ENCODE peak calls at places on chromosome 3, in nine cellular contexts. I, H, Y, A, D, S, Q, J and U are unnamed samples.

GRCh38 chr3:4982773-4983738 is 3.8 kb downstream of the BHLHE40 start:
- DNase-seq in I (no peak), H (no peak), Y (no peak), A (peak; percentile 58), D (no peak), S (no peak), Q (no peak), J (no peak), U (no peak)

GRCh38 chr3:12462159-12462962 is 21.9 kb upstream of the TSEN2 start:
- DNase-seq in I (no peak), H (peak; percentile 24), Y (peak; percentile 57), A (no peak), D (no peak), S (no peak), Q (no peak), J (no peak), U (no peak)

GRCh38 chr3:195911946-195912270 is 3.6 kb upstream of the TNK2 start:
- DNase-seq in I (no peak), H (no peak), Y (no peak), A (no peak), D (peak; percentile 59), S (no peak), Q (no peak), J (no peak), U (no peak)

GRCh38 chr3:147797095-147797494 is 387.9 kb downstream of the ZIC1 start:
- DNase-seq in I (no peak), H (no peak), Y (no peak), A (no peak), D (no peak), S (no peak), Q (no peak), J (no peak), U (no peak)

GRCh38 chr3:174855002-174855401 is 4.1 kb upstream of the NAALADL2 start:
- DNase-seq in I (no peak), H (no peak), Y (no peak), A (no peak), D (no peak), S (no peak), Q (no peak), J (no peak), U (no peak)

GRCh38 chr3:27607370-27607769 is 114.8 kb downstream of the EOMES start:
- DNase-seq in I (no peak), H (no peak), Y (no peak), A (peak; percentile 54), D (peak; percentile 48), S (no peak), Q (no peak), J (no peak), U (no peak)

GRCh38 chr3:135099734-135100348 is 304.8 kb downstream of the EPHB1 start:
- DNase-seq in I (no peak), H (no peak), Y (no peak), A (no peak), D (no peak), S (no peak), Q (no peak), J (no peak), U (no peak)

GRCh38 chr3:132785292-132785691 is 63.1 kb upstream of the NPHP3 start:
- DNase-seq in I (no peak), H (no peak), Y (no peak), A (no peak), D (no peak), S (no peak), Q (no peak), J (no peak), U (no peak)

GRCh38 chr3:102174312-102174712 is 260.5 kb upstream of the ZPLD1 start:
- DNase-seq in I (no peak), H (no peak), Y (no peak), A (no peak), D (no peak), S (no peak), Q (no peak), J (peak; percentile 42), U (no peak)

GRCh38 chr3:141096981-141097380 is 45.8 kb downstream of the SPSB4 start:
- DNase-seq in I (no peak), H (no peak), Y (no peak), A (no peak), D (no peak), S (no peak), Q (no peak), J (no peak), U (no peak)

GRCh38 chr3:39126532-39127071 is 19.1 kb downstream of the TTC21A start:
- DNase-seq in I (no peak), H (peak; percentile 55), Y (peak; percentile 56), A (peak; percentile 19), D (peak; percentile 83), S (no peak), Q (no peak), J (no peak), U (no peak)

GRCh38 chr3:11391172-11391879 is 119.1 kb downstream of the ATG7 start:
- DNase-seq in I (no peak), H (no peak), Y (no peak), A (no peak), D (no peak), S (no peak), Q (no peak), J (no peak), U (no peak)

GRCh38 chr3:177770821-177771220 is 573.5 kb upstream of the TBL1XR1 start:
- DNase-seq in I (no peak), H (no peak), Y (no peak), A (no peak), D (no peak), S (no peak), Q (no peak), J (no peak), U (no peak)

GRCh38 chr3:152834354-152835310 is at the start of gene P2RY1:
- DNase-seq in I (no peak), H (peak; percentile 86), Y (no peak), A (peak; percentile 86), D (peak; percentile 97), S (peak; percentile 50), Q (no peak), J (no peak), U (peak; percentile 6)

GRCh38 chr3:48990636-48991421 is 788 bp downstream of the P4HTM start:
- DNase-seq in I (no peak), H (no peak), Y (no peak), A (peak; percentile 44), D (peak; percentile 66), S (no peak), Q (no peak), J (no peak), U (no peak)

GRCh38 chr3:112925560-112925959 is 49.3 kb downstream of the CD200R1 start:
- DNase-seq in I (no peak), H (no peak), Y (no peak), A (no peak), D (no peak), S (no peak), Q (no peak), J (no peak), U (no peak)

GRCh38 chr3:14124223-14124614 is 451 bp downstream of the CHCHD4 start:
- DNase-seq in I (no peak), H (peak; percentile 37), Y (peak; percentile 60), A (peak; percentile 80), D (peak; percentile 66), S (peak; percentile 62), Q (peak; percentile 56), J (no peak), U (no peak)

GRCh38 chr3:88418219-88418618 is 268.5 kb downstream of the C3orf38 start:
- DNase-seq in I (no peak), H (no peak), Y (no peak), A (no peak), D (no peak), S (no peak), Q (no peak), J (no peak), U (no peak)

GRCh38 chr3:173553635-173554280 is 156.2 kb downstream of the NLGN1 start:
- DNase-seq in I (no peak), H (peak; percentile 14), Y (peak; percentile 10), A (peak; percentile 73), D (peak; percentile 66), S (no peak), Q (no peak), J (peak; percentile 4), U (peak; percentile 29)

GRCh38 chr3:42128526-42128925 is 37.4 kb downstream of the TRAK1 start:
- DNase-seq in I (no peak), H (no peak), Y (no peak), A (no peak), D (no peak), S (no peak), Q (no peak), J (no peak), U (no peak)

GRCh38 chr3:75001330-75001729 is 386.9 kb upstream of the CNTN3 start:
- DNase-seq in I (no peak), H (no peak), Y (peak; percentile 1), A (peak; percentile 42), D (peak; percentile 18), S (no peak), Q (no peak), J (no peak), U (peak; percentile 5)

GRCh38 chr3:72657666-72658065 is 190.6 kb downstream of the SHQ1 start:
- DNase-seq in I (no peak), H (no peak), Y (peak; percentile 40), A (no peak), D (no peak), S (no peak), Q (peak; percentile 14), J (no peak), U (no peak)

GRCh38 chr3:193483988-193484539 is 70.6 kb downstream of the ATP13A4 start:
- DNase-seq in I (no peak), H (no peak), Y (no peak), A (no peak), D (no peak), S (no peak), Q (no peak), J (no peak), U (no peak)

GRCh38 chr3:27357665-27358258 is 11.4 kb downstream of the NEK10 start:
- DNase-seq in I (no peak), H (peak; percentile 72), Y (peak; percentile 74), A (peak; percentile 58), D (peak; percentile 76), S (peak; percentile 62), Q (peak; percentile 42), J (no peak), U (peak; percentile 32)

GRCh38 chr3:13506680-13507079 is 26.6 kb downstream of the HDAC11 start:
- DNase-seq in I (no peak), H (no peak), Y (no peak), A (no peak), D (no peak), S (no peak), Q (no peak), J (no peak), U (no peak)

GRCh38 chr3:62318365-62318751 is 55.0 kb downstream of the FEZF2 start:
- DNase-seq in I (no peak), H (peak; percentile 3), Y (no peak), A (no peak), D (no peak), S (no peak), Q (no peak), J (no peak), U (no peak)

GRCh38 chr3:73508330-73508954 is 116.3 kb downstream of the PDZRN3 start:
- DNase-seq in I (no peak), H (peak; percentile 62), Y (peak; percentile 44), A (peak; percentile 76), D (peak; percentile 85), S (peak; percentile 59), Q (no peak), J (peak; percentile 36), U (peak; percentile 68)

GRCh38 chr3:120369000-120369399 is 19.8 kb upstream of the LRRC58 start:
- DNase-seq in I (no peak), H (no peak), Y (peak; percentile 15), A (no peak), D (no peak), S (no peak), Q (no peak), J (no peak), U (no peak)

GRCh38 chr3:31770822-31771326 is 210.2 kb downstream of the OSBPL10 start:
- DNase-seq in I (no peak), H (no peak), Y (no peak), A (peak; percentile 12), D (no peak), S (no peak), Q (no peak), J (no peak), U (no peak)

GRCh38 chr3:99659965-99660364 is 21.6 kb downstream of the COL8A1 start:
- DNase-seq in I (no peak), H (no peak), Y (no peak), A (no peak), D (no peak), S (no peak), Q (no peak), J (no peak), U (no peak)

GRCh38 chr3:37590328-37591079 is 271.2 kb upstream of the CTDSPL start:
- DNase-seq in I (peak; percentile 66), H (no peak), Y (no peak), A (no peak), D (peak; percentile 8), S (peak; percentile 52), Q (no peak), J (no peak), U (peak; percentile 21)